ENCODE peak calls at places on chromosomes 7 and 10, in ten cellular contexts. F is GM23248; C is Kasumi-1; B is KG1; J is right cardiac atrium; W is NCI-H774; P is activated CD4-positive, CD25-positive, alpha-beta regulatory T cell; I is stimulated activated effector memory CD8-positive, alpha-beta T cell treated with anti-CD3 and anti-CD28 coated beads, Interleukin-12 subunit alpha, Interleukin-12 subunit beta, amount 100 ng/mL, for 72 hours; D is dermis blood vessel endothelial cell; A is stimulated activated CD8-positive, alpha-beta memory T cell treated with anti-CD3 and anti-CD28 coated beads, Interleukin-4, amount 100 ng/mL, for 24 hours. N is an unnamed sample.

GRCh38 chr10:61941202-61941651 is 39.7 kb downstream of the ARID5B start:
- DNase-seq in B (peak), C (no peak), P (no peak), D (no peak), A (no peak), F (no peak), J (no peak), W (no peak), I (no peak), N (no peak)

GRCh38 chr7:95324396-95324795 is at the start of gene PON1:
- DNase-seq in A (no peak), D (no peak), I (no peak), W (peak), F (no peak), B (no peak), C (no peak), J (no peak), P (no peak), N (no peak)

GRCh38 chr7:94888995-94889523 is 18.3 kb upstream of the PPP1R9A start:
- DNase-seq in P (no peak), I (no peak), C (no peak), A (no peak), D (no peak), J (no peak), F (no peak), W (no peak), B (no peak), N (no peak)

GRCh38 chr10:5893321-5893720 is 3.3 kb downstream of the FBH1 start:
- DNase-seq in P (no peak), D (peak), J (no peak), A (no peak), B (no peak), I (no peak), F (no peak), C (no peak), W (no peak), N (no peak)

GRCh38 chr7:133570321-133570720 is 317.4 kb downstream of the EXOC4 start:
- DNase-seq in W (no peak), F (no peak), I (no peak), D (no peak), A (no peak), P (no peak), J (no peak), B (no peak), C (no peak), N (no peak)

GRCh38 chr7:138545123-138545522 is 85.1 kb downstream of the TRIM24 start:
- DNase-seq in F (no peak), I (no peak), A (no peak), W (no peak), D (no peak), J (no peak), P (no peak), B (no peak), C (no peak), N (no peak)

GRCh38 chr10:132522521-132523411 is 14.8 kb upstream of the INPP5A start:
- DNase-seq in C (no peak), W (no peak), D (no peak), I (no peak), B (no peak), P (no peak), A (no peak), J (peak), F (no peak), N (no peak)

GRCh38 chr10:128035557-128035973 is 90.7 kb downstream of the MKI67 start:
- DNase-seq in W (no peak), P (peak), J (peak), B (no peak), A (no peak), C (peak), D (peak), F (peak), I (peak), N (no peak)

GRCh38 chr10:79980711-79981110 is 31.8 kb upstream of the SFTPD start:
- DNase-seq in J (no peak), F (no peak), W (no peak), P (no peak), I (no peak), B (no peak), A (no peak), D (no peak), C (no peak), N (no peak)

GRCh38 chr10:46033602-46034011 is 3.2 kb upstream of the NCOA4 start:
- DNase-seq in P (no peak), B (no peak), D (peak), C (peak), W (no peak), I (no peak), J (no peak), A (no peak), F (peak), N (no peak)

GRCh38 chr10:111856631-111857030 is 326.9 kb downstream of the GPAM start:
- DNase-seq in B (no peak), A (no peak), W (no peak), I (no peak), D (no peak), P (no peak), J (no peak), F (peak), C (no peak), N (no peak)

GRCh38 chr10:43671659-43672555 is 23.2 kb upstream of the ZNF32 start:
- DNase-seq in D (peak), I (peak), B (peak), P (no peak), J (peak), C (peak), F (peak), W (peak), A (no peak), N (no peak)

GRCh38 chr7:32089256-32089655 is 19.0 kb upstream of the PDE1C start:
- DNase-seq in A (no peak), J (no peak), F (no peak), C (peak), W (no peak), P (no peak), D (no peak), B (no peak), I (no peak), N (no peak)

GRCh38 chr10:104337527-104337984 is 709 bp downstream of the ITPRIP start:
- DNase-seq in A (no peak), F (peak), B (peak), D (peak), W (no peak), C (peak), J (peak), I (no peak), P (no peak), N (no peak)

GRCh38 chr7:29314148-29314547 is 119.6 kb downstream of the CHN2 start:
- DNase-seq in B (no peak), J (no peak), P (no peak), W (no peak), D (no peak), C (no peak), A (no peak), I (no peak), F (no peak), N (no peak)

GRCh38 chr10:26216577-26216948 is at the start of gene GAD2:
- DNase-seq in C (no peak), W (peak), P (no peak), B (no peak), A (no peak), D (no peak), J (no peak), I (no peak), F (no peak), N (no peak)

GRCh38 chr10:63819753-63820347 is 298.6 kb downstream of the REEP3 start:
- DNase-seq in D (peak), F (peak), W (peak), A (no peak), B (peak), C (peak), I (no peak), J (peak), P (no peak), N (peak)

GRCh38 chr10:85105614-85106013 is 777.2 kb downstream of the CCSER2 start:
- DNase-seq in B (no peak), P (no peak), J (no peak), W (no peak), I (no peak), C (no peak), A (no peak), F (no peak), D (no peak), N (no peak)

GRCh38 chr10:61753453-61753852 is 90.7 kb downstream of the CABCOCO1 start:
- DNase-seq in I (no peak), J (no peak), F (no peak), C (no peak), W (no peak), D (no peak), A (no peak), P (no peak), B (no peak), N (no peak)

GRCh38 chr10:103921750-103922195 is 3.8 kb upstream of the STN1 start:
- DNase-seq in A (no peak), F (peak), W (no peak), J (no peak), P (no peak), I (no peak), D (peak), B (no peak), C (peak), N (no peak)

GRCh38 chr7:79414910-79415309 is 38.6 kb downstream of the MAGI2 start:
- DNase-seq in W (no peak), B (no peak), J (no peak), I (no peak), A (no peak), F (peak), P (no peak), D (no peak), C (no peak), N (no peak)

GRCh38 chr7:158257001-158257400 is 330.6 kb downstream of the PTPRN2 start:
- DNase-seq in B (no peak), D (no peak), C (no peak), J (no peak), I (no peak), P (no peak), A (no peak), F (no peak), W (no peak), N (no peak)

GRCh38 chr10:31133628-31134302 is 102.1 kb upstream of the ZNF438 start:
- DNase-seq in P (peak), C (peak), F (peak), D (peak), B (no peak), I (peak), A (peak), W (peak), J (peak), N (peak)

GRCh38 chr10:86205761-86206145 is 160.8 kb downstream of the GRID1 start:
- DNase-seq in I (no peak), C (no peak), B (no peak), A (no peak), P (no peak), W (no peak), J (no peak), D (no peak), F (no peak), N (no peak)

GRCh38 chr7:96322847-96323461 is 1.1 kb upstream of the SLC25A13 start:
- DNase-seq in P (no peak), J (no peak), B (no peak), D (no peak), F (no peak), I (no peak), C (no peak), W (no peak), A (no peak), N (no peak)

GRCh38 chr10:67965456-67965855 is 81.0 kb downstream of the SIRT1 start:
- DNase-seq in J (no peak), F (no peak), C (no peak), B (no peak), A (no peak), W (no peak), I (no peak), D (no peak), P (no peak), N (no peak)

GRCh38 chr7:157690833-157691382 is 354.1 kb downstream of the DNAJB6 start:
- DNase-seq in C (no peak), W (peak), I (no peak), B (no peak), J (peak), F (peak), D (peak), P (no peak), A (no peak), N (no peak)

GRCh38 chr7:105014725-105015630 is 973 bp downstream of the KMT2E start:
- DNase-seq in W (no peak), D (peak), J (peak), P (no peak), I (peak), C (peak), A (no peak), B (no peak), F (peak), N (no peak)

GRCh38 chr7:129781128-129781855 is 169.8 kb downstream of the NRF1 start:
- DNase-seq in F (no peak), A (no peak), C (no peak), P (no peak), B (no peak), D (no peak), J (no peak), W (peak), I (no peak), N (no peak)

GRCh38 chr10:62306663-62307062 is 38.0 kb upstream of the RTKN2 start:
- DNase-seq in A (no peak), C (no peak), P (no peak), B (no peak), W (no peak), J (no peak), D (peak), F (no peak), I (no peak), N (no peak)

GRCh38 chr7:42155836-42156540 is 81.0 kb downstream of the GLI3 start:
- DNase-seq in I (no peak), J (no peak), F (peak), W (no peak), A (no peak), B (no peak), D (no peak), P (no peak), C (no peak), N (no peak)

GRCh38 chr7:55571534-55572377 is 546 bp downstream of the VOPP1 start:
- DNase-seq in J (peak), A (peak), I (peak), W (peak), C (peak), P (peak), D (peak), F (peak), B (no peak), N (no peak)

GRCh38 chr10:73529089-73529832 is 33.4 kb upstream of the PPP3CB start:
- DNase-seq in W (peak), D (peak), A (peak), P (no peak), I (peak), F (peak), J (no peak), C (peak), B (peak), N (no peak)

GRCh38 chr10:69201045-69201444 is 19.1 kb upstream of the HKDC1 start:
- DNase-seq in A (no peak), W (no peak), B (no peak), J (no peak), P (no peak), F (peak), I (no peak), C (peak), D (no peak), N (no peak)